ENCODE peak calls at places on chromosome 19, in seven cellular contexts. P is RWPE1, B is adrenal gland, O is omental fat pad, M is suprapubic skin, E is breast epithelium, F is cardiac fibroblast. G is an unnamed sample.

GRCh38 chr19:39998511-39998910 is 1.7 kb downstream of the ZNF546 start:
- DNase-seq in M (no peak), P (peak; percentile 23), F (no peak), O (no peak), E (no peak), B (no peak), G (no peak)

GRCh38 chr19:49924004-49924880 is 4.8 kb upstream of the ATF5 start:
- DNase-seq in P (no peak), E (no peak), B (no peak), M (no peak), O (no peak), F (no peak), G (no peak)

GRCh38 chr19:4730740-4731171 is 7.1 kb upstream of the DPP9 start:
- DNase-seq in B (no peak), O (no peak), E (no peak), P (peak; percentile 37), F (peak; percentile 23), M (no peak), G (no peak)

GRCh38 chr19:19546751-19547162 is 8.7 kb downstream of the CILP2 start:
- DNase-seq in F (no peak), P (no peak), O (no peak), B (no peak), E (no peak), M (no peak), G (no peak)

GRCh38 chr19:29672933-29673336 is 7.7 kb downstream of the PLEKHF1 start:
- DNase-seq in B (no peak), F (no peak), P (no peak), M (no peak), E (no peak), O (peak; percentile 20), G (no peak)

GRCh38 chr19:41307090-41307875 is 2.7 kb upstream of the CCDC97 start:
- DNase-seq in O (no peak), M (no peak), F (no peak), E (no peak), B (no peak), P (no peak), G (no peak)

GRCh38 chr19:30169196-30169900 is 202.8 kb upstream of the ZNF536 start:
- DNase-seq in M (no peak), E (no peak), F (no peak), O (no peak), B (no peak), P (no peak), G (no peak)

GRCh38 chr19:19627442-19627715 is 641 bp downstream of the LPAR2 start:
- DNase-seq in B (no peak), P (peak; percentile 27), M (no peak), O (no peak), F (no peak), E (no peak), G (no peak)

GRCh38 chr19:3234800-3235199 is 10.3 kb downstream of the CELF5 start:
- DNase-seq in O (no peak), E (no peak), M (no peak), B (no peak), P (no peak), F (no peak), G (no peak)

GRCh38 chr19:46824887-46825730 is 25.5 kb downstream of the AP2S1 start:
- DNase-seq in B (no peak), P (no peak), O (no peak), M (no peak), F (peak; percentile 24), E (no peak), G (no peak)

GRCh38 chr19:4316940-4317339 is 12.5 kb downstream of the FSD1 start:
- DNase-seq in F (no peak), E (no peak), O (no peak), M (no peak), P (no peak), B (no peak), G (no peak)

GRCh38 chr19:6065685-6066365 is 44.5 kb downstream of the RFX2 start:
- DNase-seq in E (no peak), M (peak; percentile 90), B (peak; percentile 14), O (peak; percentile 40), F (peak; percentile 58), P (peak; percentile 82), G (no peak)

GRCh38 chr19:17779281-17779930 is 15.5 kb upstream of the B3GNT3 start:
- DNase-seq in O (no peak), E (peak; percentile 38), F (peak; percentile 52), P (no peak), M (no peak), B (no peak), G (no peak)

GRCh38 chr19:55831846-55832245 is at the start of gene NLRP11:
- DNase-seq in O (no peak), B (no peak), E (no peak), F (no peak), P (no peak), M (no peak), G (no peak)

GRCh38 chr19:55830656-55831055 is 1.1 kb downstream of the NLRP11 start:
- DNase-seq in M (no peak), B (no peak), F (no peak), E (no peak), P (no peak), O (no peak), G (no peak)

GRCh38 chr19:55838251-55838650 is 1.9 kb downstream of the NLRP4 start:
- DNase-seq in F (no peak), B (no peak), M (no peak), P (no peak), E (no peak), O (no peak), G (no peak)

GRCh38 chr19:55836340-55836739 is at the start of gene NLRP4:
- DNase-seq in F (no peak), E (no peak), P (no peak), B (no peak), O (no peak), M (no peak), G (no peak)

DNA sequence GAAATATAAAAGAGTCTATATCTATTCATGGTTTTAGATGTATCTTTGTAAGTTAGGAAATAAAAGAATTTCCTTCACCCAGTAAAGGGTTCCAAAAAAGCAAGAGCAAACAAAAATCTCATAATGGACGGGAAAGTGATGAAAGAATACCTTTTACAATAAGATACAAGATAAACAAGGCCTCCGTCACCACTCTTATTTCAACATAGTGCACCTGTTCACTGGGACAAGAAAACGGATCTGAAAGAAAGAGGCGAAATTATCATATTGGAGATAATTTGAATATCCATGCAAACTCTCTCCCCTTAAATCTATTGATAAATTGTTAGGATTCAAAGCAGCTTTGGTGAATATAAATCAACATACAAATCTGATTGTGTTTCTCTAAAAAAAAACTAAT is 877 bp upstream of the NLRP11 start:
- DNase-seq in E (no peak), P (no peak), F (no peak), B (no peak), M (no peak), O (no peak), G (no peak)
- TF ChIP-seq CTCF in E (no peak), P (no peak), F (no peak), B (no peak), M (no peak), O (no peak), G (no peak)

GRCh38 chr19:7307590-7308218 is 13.5 kb upstream of the INSR start:
- DNase-seq in B (no peak), E (no peak), P (no peak), M (peak; percentile 6), F (no peak), O (no peak), G (no peak)

GRCh38 chr19:7301525-7301924 is 7.3 kb upstream of the INSR start:
- DNase-seq in O (no peak), P (no peak), B (no peak), E (no peak), M (no peak), F (no peak), G (no peak)

GRCh38 chr19:7297742-7298141 is 3.5 kb upstream of the INSR start:
- DNase-seq in P (no peak), B (no peak), M (no peak), E (no peak), F (no peak), O (no peak), G (no peak)

GRCh38 chr19:7304200-7304599 is 10.0 kb upstream of the INSR start:
- DNase-seq in B (no peak), M (peak; percentile 44), E (no peak), P (no peak), F (no peak), O (no peak), G (no peak)

GRCh38 chr19:7303470-7303869 is 9.3 kb upstream of the INSR start:
- DNase-seq in M (no peak), O (no peak), F (no peak), E (no peak), P (no peak), B (no peak), G (no peak)
- TF ChIP-seq CTCF in M (no peak), O (no peak), F (no peak), E (no peak), P (no peak), B (no peak), G (no peak)

GRCh38 chr19:36973021-36973843 is 57.1 kb downstream of the ZNF568 start:
- DNase-seq in O (peak; percentile 56), E (peak; percentile 72), P (peak; percentile 11), F (peak; percentile 74), M (peak; percentile 78), B (peak; percentile 86), G (peak; percentile 64)

GRCh38 chr19:36973844-36974195 is 57.7 kb downstream of the ZNF568 start:
- DNase-seq in P (no peak), O (no peak), M (no peak), F (no peak), B (no peak), E (no peak), G (no peak)

GRCh38 chr19:36972594-36972993 is 56.5 kb downstream of the ZNF568 start:
- DNase-seq in B (no peak), E (no peak), M (no peak), F (no peak), P (no peak), O (no peak), G (no peak)
- TF ChIP-seq CTCF in B (no peak), E (no peak), M (no peak), F (no peak), P (no peak), O (no peak), G (no peak)

GRCh38 chr19:45348367-45349125 is 8.0 kb downstream of the KLC3 start:
- DNase-seq in M (no peak), O (no peak), B (no peak), F (no peak), P (no peak), E (no peak), G (no peak)

GRCh38 chr19:45344621-45345505 is 4.3 kb downstream of the KLC3 start:
- DNase-seq in M (no peak), E (no peak), O (no peak), F (no peak), P (no peak), B (no peak), G (no peak)

GRCh38 chr19:45345506-45345860 is 4.9 kb downstream of the KLC3 start:
- DNase-seq in B (no peak), E (no peak), P (no peak), O (no peak), F (no peak), M (no peak), G (no peak)

GRCh38 chr19:45347570-45348366 is 7.2 kb downstream of the KLC3 start:
- DNase-seq in B (no peak), O (no peak), M (no peak), F (no peak), P (no peak), E (no peak), G (peak; percentile 58)

GRCh38 chr19:45346449-45346848 is 5.9 kb downstream of the KLC3 start:
- DNase-seq in M (no peak), B (no peak), E (no peak), F (no peak), P (no peak), O (no peak), G (no peak)
- TF ChIP-seq CTCF in M (no peak), B (no peak), E (no peak), F (no peak), P (no peak), O (no peak), G (no peak)

G was measured in RWPE2.